ENCODE peak calls at places on chromosomes 6 and 20, in seven cellular contexts. U, Y, I, V, G, J and A are unnamed samples. For H3K9me3 and H3K36me3, the result is how much of the 10 kb centered on the place peaks cover.

GRCh38 chr6:88238065-88238464 is 71.9 kb upstream of the CNR1 start:
- DNase-seq in U (peak), Y (no peak), I (no peak), V (no peak), G (no peak), J (no peak), A (no peak)

GRCh38 chr6:137717074-137718073 is 149.7 kb upstream of the TNFAIP3 start:
- DNase-seq in U (no peak), Y (no peak), I (no peak), V (peak), G (no peak), J (no peak), A (peak)

GRCh38 chr20:47352332-47353223 is 3.9 kb downstream of the ZMYND8 start:
- DNase-seq in U (no peak), Y (no peak), I (no peak), V (no peak), G (no peak), J (peak), A (no peak)

GRCh38 chr6:15572296-15573016 is 90.4 kb downstream of the DTNBP1 start:
- DNase-seq in U (no peak), Y (no peak), I (no peak), V (no peak), G (no peak), J (no peak), A (no peak)

GRCh38 chr6:32539839-32540238 is 9.8 kb upstream of the HLA-DRB5 start:
- DNase-seq in U (no peak), Y (no peak), I (no peak), V (no peak), G (no peak), J (no peak), A (no peak)

GRCh38 chr6:51972659-51973058 is 114.8 kb downstream of the PKHD1 start:
- DNase-seq in U (no peak), Y (no peak), I (no peak), V (no peak), G (no peak), J (no peak), A (no peak)

GRCh38 chr6:12137480-12137879 is 125.4 kb downstream of the HIVEP1 start:
- DNase-seq in U (no peak), Y (no peak), I (peak), V (no peak), G (no peak), J (no peak), A (no peak)

GRCh38 chr20:41643504-41643938 is 25.3 kb upstream of the CHD6 start:
- DNase-seq in U (peak), Y (peak), I (no peak), V (no peak), G (no peak), J (peak), A (peak)

GRCh38 chr20:45905505-45906079 is 6.4 kb downstream of the PLTP start:
- DNase-seq in U (peak), Y (no peak), I (no peak), V (no peak), G (no peak), J (no peak), A (no peak)

GRCh38 chr6:20802596-20802995 is 268.3 kb downstream of the CDKAL1 start:
- DNase-seq in U (no peak), Y (no peak), I (no peak), V (no peak), G (no peak), J (no peak), A (no peak)

GRCh38 chr6:146990821-146991798 is 213.1 kb upstream of the STXBP5 start:
- DNase-seq in U (peak), Y (no peak), I (no peak), V (no peak), G (no peak), J (no peak), A (no peak)

GRCh38 chr6:154567695-154568220 is 57.3 kb upstream of the CNKSR3 start:
- DNase-seq in U (no peak), Y (no peak), I (no peak), V (no peak), G (no peak), J (no peak), A (no peak)

GRCh38 chr20:8153281-8153908 is 21.3 kb downstream of the PLCB1 start:
- DNase-seq in U (no peak), Y (no peak), I (no peak), V (no peak), G (no peak), J (no peak), A (no peak)

GRCh38 chr20:12997128-12997655 is 11.6 kb upstream of the SPTLC3 start:
- DNase-seq in U (no peak), Y (no peak), I (no peak), V (no peak), G (no peak), J (no peak), A (no peak)

GRCh38 chr20:2005831-2006426 is 12.1 kb upstream of the PDYN start:
- DNase-seq in U (peak), Y (peak), I (peak), V (no peak), G (peak), J (peak), A (no peak)

GRCh38 chr20:38290829-38291581 is 13.0 kb upstream of the BPI start:
- DNase-seq in U (no peak), Y (peak), I (peak), V (no peak), G (no peak), J (no peak), A (no peak)

GRCh38 chr20:35025116-35025515 is 67.5 kb downstream of the TRPC4AP start:
- DNase-seq in U (no peak), Y (peak), I (no peak), V (no peak), G (no peak), J (no peak), A (no peak)

GRCh38 chr6:110404602-110405001 is 10.8 kb downstream of the DDO start:
- DNase-seq in U (no peak), Y (peak), I (no peak), V (no peak), G (no peak), J (no peak), A (no peak)

GRCh38 chr20:16279320-16279719 is 293.9 kb downstream of the KIF16B start:
- DNase-seq in U (no peak), Y (no peak), I (no peak), V (no peak), G (no peak), J (no peak), A (no peak)

GRCh38 chr20:19889011-19889953 is 127.9 kb upstream of the NAA20 start:
- DNase-seq in U (no peak), Y (no peak), I (peak), V (no peak), G (peak), J (no peak), A (no peak)

GRCh38 chr6:159203304-159204005 is 34.3 kb downstream of the FNDC1 start:
- DNase-seq in U (no peak), Y (no peak), I (peak), V (no peak), G (no peak), J (no peak), A (no peak)

GRCh38 chr6:87736809-87737540 is 34.9 kb upstream of the AKIRIN2 start:
- DNase-seq in U (no peak), Y (no peak), I (no peak), V (no peak), G (no peak), J (no peak), A (no peak)

DNA sequence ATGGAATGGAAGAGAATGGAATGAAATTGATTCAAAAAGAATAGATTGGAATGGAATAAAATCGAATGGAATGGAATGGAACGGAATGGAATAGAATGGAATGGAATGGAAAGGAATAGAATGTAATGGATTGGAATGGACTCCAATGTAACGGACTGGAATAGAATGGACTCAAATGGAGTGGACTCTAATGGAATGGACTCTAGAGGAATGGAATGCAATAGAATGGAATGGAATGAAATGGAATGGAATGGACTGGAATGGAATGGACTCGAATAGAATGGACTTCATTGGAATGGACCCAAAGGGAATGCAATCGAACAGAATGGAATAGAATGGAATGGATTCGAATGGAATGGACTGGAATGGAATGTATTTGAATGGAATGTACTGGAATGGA is 19.7 kb upstream of the DEFB115 start:
- DNase-seq in U (no peak), Y (no peak), I (no peak), V (no peak), G (no peak), J (no peak), A (no peak)
- H3K9me3 ChIP-seq in U (half or more), Y (half or more), I (half or more), V (under half), G (half or more), J (half or more), A (under half)

DNA sequence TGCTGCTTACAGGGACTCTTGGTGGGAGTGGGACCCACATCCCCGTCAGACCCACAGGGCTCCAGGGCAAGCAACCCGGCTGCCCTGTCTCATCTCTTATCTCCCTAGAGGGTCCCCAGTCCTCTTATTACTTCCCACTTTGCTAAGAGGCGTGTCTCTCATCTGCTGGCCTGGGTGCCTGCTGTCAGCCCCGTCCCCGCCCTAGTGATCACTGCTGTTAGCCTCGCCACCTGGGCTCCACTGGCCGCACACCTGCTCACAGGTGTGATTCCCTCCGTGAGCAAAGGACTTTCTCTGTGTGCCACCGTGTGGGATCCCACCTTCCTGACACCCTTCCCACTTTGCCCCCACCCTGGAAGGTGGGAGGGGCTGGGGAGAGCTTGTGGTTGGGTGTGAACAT is 57.6 kb downstream of the TCP11 start:
- DNase-seq in U (no peak), Y (peak), I (no peak), V (no peak), G (no peak), J (no peak), A (no peak)
- H3K36me3 ChIP-seq in U (under half), Y (under half), I (under half), V (half or more), G (under half), J (half or more), A (under half)

GRCh38 chr6:145731432-145731831 is 3.9 kb downstream of the EPM2A start:
- DNase-seq in U (no peak), Y (no peak), I (no peak), V (no peak), G (no peak), J (no peak), A (no peak)
- H3K9me3 ChIP-seq in U (under half), Y (under half), I (under half), V (under half), G (under half), J (under half), A (under half)

GRCh38 chr6:24840187-24840586 is 41.5 kb upstream of the ARMH2 start:
- DNase-seq in U (no peak), Y (no peak), I (no peak), V (no peak), G (no peak), J (no peak), A (no peak)
- H3K36me3 ChIP-seq in U (under half), Y (under half), I (under half), V (half or more), G (under half), J (under half), A (under half)

DNA sequence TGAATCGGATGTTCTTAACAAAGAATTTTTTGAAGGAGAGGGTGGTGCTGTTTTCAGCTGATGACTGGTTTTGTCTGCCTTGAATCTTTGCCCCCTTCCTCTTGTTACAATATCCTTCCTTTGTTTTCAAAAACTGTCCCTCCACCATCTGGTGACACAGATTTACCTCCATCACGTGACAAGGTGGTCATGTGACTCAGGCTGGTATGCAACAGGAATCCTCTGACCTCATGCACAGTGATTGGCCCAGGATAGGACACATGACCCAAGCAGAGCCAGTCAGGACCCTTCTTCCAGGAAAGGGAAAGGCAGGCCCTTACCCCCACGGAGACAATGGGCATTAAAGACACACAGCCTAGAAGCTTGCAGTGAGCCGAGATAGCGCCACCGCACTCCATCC is 84.7 kb upstream of the MC3R start:
- DNase-seq in U (no peak), Y (peak), I (no peak), V (no peak), G (no peak), J (no peak), A (no peak)
- H3K9me3 ChIP-seq in U (under half), Y (under half), I (under half), V (under half), G (under half), J (under half), A (under half)

GRCh38 chr20:5570442-5570841 is 179.8 kb upstream of the SHLD1 start:
- DNase-seq in U (no peak), Y (no peak), I (no peak), V (no peak), G (no peak), J (no peak), A (no peak)

GRCh38 chr20:5569021-5569420 is 181.2 kb upstream of the SHLD1 start:
- DNase-seq in U (peak), Y (no peak), I (no peak), V (no peak), G (no peak), J (no peak), A (peak)

GRCh38 chr20:5567644-5568043 is 182.6 kb upstream of the SHLD1 start:
- DNase-seq in U (no peak), Y (no peak), I (no peak), V (no peak), G (no peak), J (no peak), A (no peak)

GRCh38 chr20:5570031-5570430 is 180.2 kb upstream of the SHLD1 start:
- DNase-seq in U (no peak), Y (no peak), I (no peak), V (no peak), G (no peak), J (no peak), A (no peak)
- H3K36me3 ChIP-seq in U (under half), Y (under half), I (under half), V (half or more), G (under half), J (half or more), A (under half)